ENCODE peak calls at places on chromosomes 7 and 10, in five cellular contexts. G, W, E, N and U are unnamed samples.

GRCh38 chr10:69703766-69704191 is 73.7 kb downstream of the FAM241B start:
- DNase-seq in G (no peak), W (no peak), E (no peak), N (no peak), U (no peak)

GRCh38 chr10:110304780-110305421 is at the start of gene SMNDC1:
- DNase-seq in G (peak; percentile 99), W (peak; percentile 97), E (peak; percentile 99), N (peak; percentile 99), U (peak; percentile 100)

GRCh38 chr10:28149760-28150159 is 150.9 kb upstream of the ODAD2 start:
- DNase-seq in G (no peak), W (no peak), E (no peak), N (no peak), U (no peak)

GRCh38 chr10:117360016-117360415 is 15.2 kb downstream of the PDZD8 start:
- DNase-seq in G (no peak), W (no peak), E (no peak), N (no peak), U (no peak)

GRCh38 chr7:98831641-98832221 is 38.1 kb downstream of the TMEM130 start:
- DNase-seq in G (no peak), W (no peak), E (no peak), N (no peak), U (no peak)

GRCh38 chr7:154902600-154903082 is 100.3 kb downstream of the PAXIP1 start:
- DNase-seq in G (no peak), W (no peak), E (no peak), N (peak; percentile 21), U (no peak)

GRCh38 chr10:128879441-128880175 is 587.4 kb upstream of the MGMT start:
- DNase-seq in G (no peak), W (no peak), E (no peak), N (no peak), U (no peak)

GRCh38 chr10:44281662-44282061 is 103.2 kb downstream of the CXCL12 start:
- DNase-seq in G (no peak), W (no peak), E (no peak), N (no peak), U (no peak)

GRCh38 chr10:90652519-90652918 is 205.3 kb downstream of the HTR7 start:
- DNase-seq in G (no peak), W (no peak), E (peak; percentile 44), N (no peak), U (no peak)

GRCh38 chr7:28956608-28957063 is 1.5 kb downstream of the TRIL start:
- DNase-seq in G (peak; percentile 74), W (peak; percentile 54), E (peak; percentile 80), N (peak; percentile 80), U (peak; percentile 67)

GRCh38 chr10:586151-586550 is 103.3 kb downstream of the DIP2C start:
- DNase-seq in G (no peak), W (no peak), E (no peak), N (no peak), U (no peak)

GRCh38 chr7:87599336-87599735 is 1.3 kb downstream of the ABCB1 start:
- DNase-seq in G (peak; percentile 28), W (no peak), E (peak; percentile 7), N (no peak), U (peak; percentile 12)

GRCh38 chr7:1402110-1402790 is 57.0 kb downstream of the MICALL2 start:
- DNase-seq in G (no peak), W (no peak), E (no peak), N (no peak), U (no peak)

GRCh38 chr10:19570143-19570542 is 246.1 kb upstream of the PLXDC2 start:
- DNase-seq in G (no peak), W (no peak), E (no peak), N (no peak), U (no peak)

GRCh38 chr7:44729949-44730590 is 18.6 kb upstream of the ZMIZ2 start:
- DNase-seq in G (no peak), W (peak; percentile 41), E (no peak), N (no peak), U (no peak)

GRCh38 chr7:34087892-34088891 is 182.9 kb downstream of the BMPER start:
- DNase-seq in G (peak; percentile 46), W (peak; percentile 18), E (peak; percentile 58), N (no peak), U (peak; percentile 68)

GRCh38 chr7:2757361-2757903 is 69.4 kb downstream of the AMZ1 start:
- DNase-seq in G (no peak), W (peak; percentile 91), E (peak; percentile 30), N (peak; percentile 93), U (peak; percentile 42)

GRCh38 chr10:69434926-69435325 is 16.3 kb upstream of the TSPAN15 start:
- DNase-seq in G (no peak), W (no peak), E (no peak), N (peak; percentile 43), U (no peak)

GRCh38 chr10:31949266-31949665 is 20.6 kb upstream of the ARHGAP12 start:
- DNase-seq in G (no peak), W (no peak), E (no peak), N (no peak), U (no peak)

DNA sequence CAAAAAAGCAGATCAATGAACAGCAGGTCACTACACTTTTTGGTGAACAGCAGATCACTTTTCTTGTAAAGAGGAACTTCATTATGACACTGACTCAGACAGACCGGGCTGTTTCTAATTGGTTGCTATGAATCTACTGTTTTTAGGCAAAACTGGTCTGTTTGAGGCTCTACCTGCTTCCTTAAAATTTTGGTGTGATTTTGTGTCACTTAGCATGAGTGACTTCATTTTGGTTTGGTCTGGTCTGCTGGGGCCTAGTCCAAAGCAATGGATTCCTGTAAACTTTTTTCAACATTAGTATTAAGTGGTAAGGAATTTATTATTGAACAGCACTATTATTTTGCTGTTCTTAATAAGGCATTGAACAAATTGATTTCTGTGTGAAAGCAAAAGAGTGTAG is 41.8 kb upstream of the C10orf71 start:
- DNase-seq in G (no peak), W (no peak), E (no peak), N (no peak), U (no peak)
- H3K27me3 ChIP-seq in G (no peaks in the 10 kb centered on the region), W (no peaks in the 10 kb centered on the region), E (no peaks in the 10 kb centered on the region), N (no peaks in the 10 kb centered on the region), U (no peaks in the 10 kb centered on the region)

DNA sequence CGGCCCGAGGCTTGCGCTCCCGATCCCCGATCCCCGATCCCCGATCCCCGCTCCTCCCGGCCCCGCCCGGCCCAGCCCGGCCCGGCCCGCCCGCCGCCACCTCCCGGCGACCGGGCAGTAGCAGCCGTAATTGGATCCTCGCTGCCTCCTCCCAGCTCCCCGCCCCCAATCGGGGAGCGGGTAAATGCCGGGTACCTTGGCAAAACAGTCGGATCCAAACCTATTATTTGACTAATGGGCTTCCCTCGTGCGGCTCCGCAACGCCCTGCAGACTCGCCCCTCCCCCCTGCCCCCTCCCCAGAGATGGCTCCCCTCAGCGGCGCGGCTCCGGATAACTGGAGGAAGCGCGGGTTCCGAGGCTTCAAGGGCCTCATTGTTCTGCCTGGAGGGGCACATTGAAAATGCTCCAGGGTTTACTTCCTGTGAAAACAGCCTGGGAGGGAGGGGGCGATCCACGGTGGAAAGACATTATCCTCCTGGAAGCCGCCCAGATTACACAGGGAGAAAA is 94.8 kb upstream of the ZMIZ1 start:
- DNase-seq in G (no peak), W (peak; percentile 77), E (peak; percentile 80), N (peak; percentile 85), U (peak; percentile 86)
- H3K4me3 ChIP-seq in G (peak overlapping the region; percentile 56), W (peak overlapping the region; percentile 22), E (peak overlapping the region; percentile 18), N (peak overlapping the region; percentile 57), U (peak overlapping the region; percentile 57)

DNA sequence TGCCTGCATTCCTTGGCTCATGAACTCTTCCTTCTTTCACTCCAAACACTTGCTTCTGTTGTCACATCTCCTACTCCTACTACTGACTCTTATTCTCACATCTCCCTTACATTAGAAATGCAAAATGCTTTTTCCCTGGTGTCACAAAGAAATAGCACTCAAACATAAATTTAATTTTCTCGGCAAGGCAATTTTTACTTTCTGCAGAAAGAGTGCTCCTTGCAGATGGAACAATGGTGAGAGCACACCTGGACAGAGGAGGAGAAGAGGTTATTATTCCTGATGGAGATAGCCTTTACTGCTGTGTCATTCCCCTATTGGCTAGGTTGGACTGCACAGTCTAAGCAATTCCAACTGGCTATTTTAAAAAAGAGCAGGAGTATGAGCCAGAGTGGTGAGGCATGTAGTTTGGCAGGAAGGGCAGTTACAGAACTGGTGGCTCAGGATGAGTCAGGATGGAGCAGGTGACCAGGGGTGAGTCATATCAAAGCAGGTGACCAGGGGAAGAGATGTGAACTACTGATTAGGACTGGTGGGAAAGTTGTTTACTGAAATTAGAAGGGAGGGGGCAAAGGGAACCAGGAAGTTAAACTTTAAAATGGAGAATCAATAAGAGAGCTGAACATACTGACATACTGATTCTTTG is 52.9 kb downstream of the CYP2C9 start:
- DNase-seq in G (no peak), W (peak; percentile 3), E (peak; percentile 84), N (no peak), U (no peak)
- H3K27me3 ChIP-seq in G (no peaks in the 10 kb centered on the region), W (no peaks in the 10 kb centered on the region), E (no peaks in the 10 kb centered on the region), N (no peaks in the 10 kb centered on the region), U (no peaks in the 10 kb centered on the region)

GRCh38 chr10:72511414-72511813 is 114.5 kb downstream of the MICU1 start:
- DNase-seq in G (no peak), W (no peak), E (no peak), N (no peak), U (no peak)
- H3K4me3 ChIP-seq in G (no peak overlapping the region), W (no peak overlapping the region), E (no peak overlapping the region), N (no peak overlapping the region), U (no peak overlapping the region)

GRCh38 chr10:132498562-132499366 is 38.8 kb upstream of the INPP5A start:
- DNase-seq in G (no peak), W (no peak), E (no peak), N (no peak), U (no peak)
- H3K27me3 ChIP-seq in G (no peaks in the 10 kb centered on the region), W (no peaks in the 10 kb centered on the region), E (no peaks in the 10 kb centered on the region), N (no peaks in the 10 kb centered on the region), U (no peaks in the 10 kb centered on the region)

GRCh38 chr7:150979706-150980390 is 1.7 kb upstream of the KCNH2 start:
- DNase-seq in G (no peak), W (peak; percentile 21), E (no peak), N (peak; percentile 92), U (peak; percentile 71)
- H3K4me3 ChIP-seq in G (no peak overlapping the region), W (no peak overlapping the region), E (no peak overlapping the region), N (peak overlapping the region; percentile 64), U (peak overlapping the region; percentile 62)